ENCODE peak calls at places on chromosomes 1 and 21, in eight cellular contexts. O, W, U, S, H, Q, X and D are unnamed samples.

GRCh38 chr1:33893147-33893830 is 29.4 kb downstream of the HMGB4 start:
- DNase-seq in Q (peak), S (peak), O (no peak), W (no peak), U (no peak), H (peak), X (no peak), D (no peak)

GRCh38 chr1:12722626-12723025 is 6.7 kb downstream of the AADACL3 start:
- DNase-seq in X (no peak), O (no peak), S (no peak), Q (no peak), H (no peak), U (no peak), W (no peak), D (no peak)

GRCh38 chr1:179883040-179883501 is 986 bp downstream of the TOR1AIP1 start:
- DNase-seq in U (no peak), X (peak), H (no peak), S (no peak), W (peak), O (no peak), Q (no peak), D (no peak)

GRCh38 chr1:3433076-3433475 is 21.4 kb upstream of the ARHGEF16 start:
- DNase-seq in Q (no peak), X (no peak), H (no peak), W (no peak), O (no peak), U (no peak), S (no peak), D (no peak)

GRCh38 chr21:16573581-16573980 is 843.8 kb downstream of the USP25 start:
- DNase-seq in U (no peak), O (no peak), H (peak), X (no peak), W (no peak), Q (peak), S (no peak), D (no peak)

GRCh38 chr1:18066576-18066975 is 41.0 kb upstream of the IGSF21 start:
- DNase-seq in S (no peak), Q (no peak), O (no peak), H (no peak), W (no peak), U (no peak), X (no peak), D (no peak)

GRCh38 chr1:2212542-2213491 is 15.3 kb upstream of the SKI start:
- DNase-seq in H (peak), W (peak), S (peak), U (peak), X (peak), Q (peak), O (peak), D (peak)

GRCh38 chr1:98920441-98921110 is 84.1 kb downstream of the PLPPR5 start:
- DNase-seq in Q (peak), H (peak), U (no peak), O (no peak), W (no peak), S (no peak), X (peak), D (no peak)

GRCh38 chr1:183039330-183039729 is 16.1 kb downstream of the LAMC1 start:
- DNase-seq in H (no peak), U (no peak), W (no peak), S (no peak), Q (peak), X (no peak), O (no peak), D (no peak)

GRCh38 chr1:241857131-241857530 is 9.1 kb downstream of the EXO1 start:
- DNase-seq in U (no peak), W (no peak), H (peak), O (no peak), X (no peak), Q (peak), S (no peak), D (no peak)

GRCh38 chr1:67684526-67685066 is 405 bp upstream of the GADD45A start:
- DNase-seq in S (no peak), O (no peak), U (no peak), Q (no peak), H (no peak), X (no peak), W (no peak), D (no peak)

GRCh38 chr1:228781161-228781771 is 46.0 kb downstream of the RHOU start:
- DNase-seq in U (no peak), Q (peak), O (no peak), S (no peak), W (no peak), X (peak), H (peak), D (no peak)

GRCh38 chr1:113320272-113320671 is 70.0 kb upstream of the MAGI3 start:
- DNase-seq in U (no peak), X (no peak), W (no peak), O (no peak), Q (peak), H (no peak), S (no peak), D (no peak)

GRCh38 chr1:82778612-82779011 is 977.9 kb downstream of the ADGRL2 start:
- DNase-seq in Q (peak), O (no peak), S (no peak), U (no peak), H (peak), X (no peak), W (no peak), D (no peak)

GRCh38 chr1:71014110-71014509 is 33.5 kb downstream of the PTGER3 start:
- DNase-seq in X (no peak), W (no peak), Q (no peak), H (peak), S (no peak), O (no peak), U (no peak), D (no peak)

GRCh38 chr21:14306143-14306907 is 76.6 kb downstream of the HSPA13 start:
- DNase-seq in W (no peak), H (peak), S (no peak), X (no peak), O (no peak), U (no peak), Q (peak), D (no peak)

GRCh38 chr1:235960799-235961198 is 94.1 kb upstream of the LYST start:
- DNase-seq in O (no peak), H (no peak), W (no peak), X (no peak), U (no peak), Q (no peak), S (no peak), D (no peak)

GRCh38 chr1:30274176-30274936 is 449.0 kb downstream of the MATN1 start:
- DNase-seq in O (no peak), X (no peak), U (no peak), W (no peak), Q (no peak), S (no peak), H (no peak), D (no peak)

GRCh38 chr1:48876221-48876785 is 99.6 kb upstream of the BEND5 start:
- DNase-seq in X (no peak), O (no peak), S (no peak), W (no peak), Q (peak), U (no peak), H (peak), D (no peak)

GRCh38 chr1:44289530-44289929 is 65.5 kb downstream of the ERI3 start:
- DNase-seq in H (no peak), Q (no peak), O (no peak), U (no peak), W (no peak), X (no peak), S (no peak), D (no peak)

GRCh38 chr1:200867018-200867811 is 5.6 kb upstream of the GPR25 start:
- DNase-seq in O (no peak), Q (peak), X (no peak), H (no peak), U (no peak), W (no peak), S (no peak), D (no peak)